ENCODE peak calls at places on chromosomes 7 and 10, in eight cellular contexts. K, I, T, E, S, B, R and U are unnamed samples.
A peak's percentile ranks its signal among the peaks of the same experiment; 100 is the strongest.

GRCh38 chr10:117619200-117619599 is 76.7 kb downstream of the EMX2 start:
- DNase-seq in S (no peak), E (no peak), R (peak; percentile 56), I (no peak), B (no peak), T (no peak), K (no peak), U (no peak)

GRCh38 chr7:20316706-20317105 is 14.0 kb upstream of the ITGB8 start:
- DNase-seq in I (no peak), B (no peak), T (no peak), K (no peak), S (no peak), R (no peak), E (no peak), U (no peak)

GRCh38 chr10:31395695-31396094 is 76.7 kb downstream of the ZEB1 start:
- DNase-seq in B (no peak), I (no peak), T (no peak), R (no peak), K (no peak), S (no peak), E (no peak), U (no peak)

GRCh38 chr10:63527401-63527800 is 6.2 kb downstream of the REEP3 start:
- DNase-seq in K (no peak), T (no peak), R (no peak), B (no peak), E (no peak), S (no peak), I (no peak), U (no peak)

GRCh38 chr7:35437619-35438275 is 183.8 kb upstream of the TBX20 start:
- DNase-seq in K (no peak), R (no peak), E (no peak), I (no peak), B (no peak), S (no peak), T (no peak), U (no peak)

GRCh38 chr10:122258136-122259074 is 12.7 kb upstream of the BTBD16 start:
- DNase-seq in R (no peak), T (no peak), B (peak; percentile 18), S (no peak), I (no peak), E (no peak), K (no peak), U (no peak)

GRCh38 chr7:1965579-1966294 is 267.0 kb downstream of the MAD1L1 start:
- DNase-seq in S (no peak), K (no peak), E (peak; percentile 10), B (no peak), I (no peak), R (no peak), T (no peak), U (no peak)

GRCh38 chr7:33250421-33250827 is 121.1 kb downstream of the BBS9 start:
- DNase-seq in E (no peak), B (no peak), I (no peak), T (no peak), S (no peak), K (peak; percentile 80), R (no peak), U (no peak)

GRCh38 chr7:133253522-133253882 is 624 bp downstream of the EXOC4 start:
- DNase-seq in R (no peak), K (no peak), E (no peak), T (no peak), I (peak; percentile 36), S (no peak), B (no peak), U (no peak)

GRCh38 chr7:103154042-103154441 is 5.1 kb upstream of the NAPEPLD start:
- DNase-seq in I (no peak), S (no peak), T (no peak), K (no peak), B (no peak), E (no peak), R (no peak), U (no peak)

GRCh38 chr10:96830511-96831199 is 1.4 kb upstream of the LCOR start:
- DNase-seq in B (peak; percentile 73), T (peak; percentile 71), S (peak; percentile 59), K (no peak), R (no peak), I (peak; percentile 92), E (peak; percentile 72), U (peak; percentile 59)

GRCh38 chr10:96832721-96833219 is 672 bp downstream of the LCOR start:
- DNase-seq in S (peak; percentile 34), K (no peak), T (peak; percentile 75), E (peak; percentile 91), R (peak; percentile 94), I (peak; percentile 93), B (peak; percentile 90), U (peak; percentile 76)

GRCh38 chr10:96833220-96834001 is 1.3 kb downstream of the LCOR start:
- DNase-seq in E (peak; percentile 76), T (peak; percentile 41), R (no peak), S (peak; percentile 24), K (no peak), B (peak; percentile 36), I (peak; percentile 19), U (peak; percentile 37)

GRCh38 chr10:96831200-96831866 is 765 bp upstream of the LCOR start:
- DNase-seq in R (no peak), K (no peak), B (no peak), T (no peak), E (no peak), S (no peak), I (no peak), U (no peak)

GRCh38 chr10:96831867-96832720 is at the start of gene LCOR:
- DNase-seq in E (peak; percentile 77), I (peak; percentile 95), B (peak; percentile 82), T (peak; percentile 85), K (peak; percentile 39), S (peak; percentile 80), R (peak; percentile 94), U (peak; percentile 71)
- TF ChIP-seq CTCF in E (no peak), I (no peak), B (no peak), T (no peak), K (no peak), S (no peak), R (no peak), U (peak; percentile 10)

GRCh38 chr10:123502983-123503382 is 163.2 kb upstream of the GPR26 start:
- DNase-seq in B (no peak), E (no peak), K (no peak), R (no peak), S (no peak), T (no peak), I (peak; percentile 46), U (no peak)
- TF ChIP-seq CTCF in B (no peak), E (no peak), K (no peak), R (no peak), S (no peak), T (peak; percentile 44), I (no peak), U (no peak)

GRCh38 chr7:3380034-3380433 is 79.0 kb downstream of the SDK1 start:
- DNase-seq in B (no peak), I (no peak), R (no peak), E (no peak), T (no peak), S (no peak), K (no peak), U (no peak)
- TF ChIP-seq CTCF in B (no peak), I (no peak), R (no peak), E (no peak), T (no peak), S (no peak), K (no peak), U (no peak)

GRCh38 chr10:15719899-15720634 is at the start of gene ITGA8:
- DNase-seq in I (peak; percentile 6), S (no peak), K (no peak), T (peak; percentile 65), E (peak; percentile 79), B (no peak), R (no peak), U (peak; percentile 51)
- TF ChIP-seq CTCF in I (no peak), S (peak; percentile 35), K (peak; percentile 60), T (peak; percentile 75), E (peak; percentile 64), B (peak; percentile 49), R (peak; percentile 79), U (peak; percentile 59)

GRCh38 chr7:88546808-88547207 is 212.7 kb upstream of the ZNF804B start:
- DNase-seq in S (peak; percentile 43), I (peak; percentile 59), B (no peak), R (no peak), K (no peak), E (peak; percentile 25), T (peak; percentile 68), U (no peak)
- TF ChIP-seq CTCF in S (peak; percentile 76), I (peak; percentile 56), B (peak; percentile 19), R (peak; percentile 42), K (no peak), E (peak; percentile 68), T (peak; percentile 85), U (peak; percentile 64)

GRCh38 chr7:50339990-50340500 is 35.5 kb downstream of the IKZF1 start:
- DNase-seq in T (no peak), K (no peak), R (no peak), I (peak; percentile 50), S (no peak), B (no peak), E (no peak), U (no peak)
- TF ChIP-seq CTCF in T (no peak), K (no peak), R (no peak), I (no peak), S (no peak), B (no peak), E (no peak), U (no peak)

GRCh38 chr7:821688-822087 is 10.6 kb upstream of the SUN1 start:
- DNase-seq in E (no peak), R (no peak), S (peak; percentile 40), B (no peak), I (no peak), K (no peak), T (no peak), U (no peak)
- TF ChIP-seq CTCF in E (no peak), R (no peak), S (peak; percentile 65), B (no peak), I (no peak), K (no peak), T (peak; percentile 10), U (no peak)